ENCODE peak calls at places on chromosomes 6 and 20, in four cellular contexts. One of them, this sample, is unnamed.

GRCh38 chr6:30847971-30848441 is 36.3 kb upstream of the DDR1 start:
- DNase-seq in H9: peak; percentile 74
- DNase-seq in H1: no peak
- DNase-seq in IMR-90: no peak
- DNase-seq in this sample: peak; percentile 60

GRCh38 chr6:42429042-42429574 is 22.6 kb downstream of the TRERF1 start:
- DNase-seq in H9: no peak
- DNase-seq in H1: peak; percentile 36
- DNase-seq in IMR-90: no peak
- DNase-seq in this sample: no peak

GRCh38 chr6:37569999-37570776 is 70.5 kb upstream of the CCDC167 start:
- DNase-seq in IMR-90: no peak
- DNase-seq in H9: no peak
- DNase-seq in H1: no peak
- DNase-seq in this sample: no peak

GRCh38 chr6:119350202-119351004 is 842 bp upstream of the MAN1A1 start:
- DNase-seq in H9: no peak
- DNase-seq in IMR-90: peak; percentile 67
- DNase-seq in H1: no peak
- DNase-seq in this sample: peak; percentile 40

GRCh38 chr6:150025201-150025917 is at the start of gene RAET1L:
- DNase-seq in H1: no peak
- DNase-seq in H9: no peak
- DNase-seq in IMR-90: peak; percentile 45
- DNase-seq in this sample: no peak

GRCh38 chr20:63939061-63939935 is 16.9 kb downstream of the UCKL1 start:
- DNase-seq in H1: no peak
- DNase-seq in H9: peak; percentile 56
- DNase-seq in IMR-90: no peak
- DNase-seq in this sample: no peak

GRCh38 chr6:89452269-89452668 is 19.3 kb downstream of the ANKRD6 start:
- DNase-seq in IMR-90: no peak
- DNase-seq in H1: no peak
- DNase-seq in H9: no peak
- DNase-seq in this sample: no peak

GRCh38 chr20:33789109-33789857 is 21.9 kb upstream of the CHMP4B start:
- DNase-seq in H1: no peak
- DNase-seq in IMR-90: peak; percentile 96
- DNase-seq in H9: no peak
- DNase-seq in this sample: peak; percentile 34

GRCh38 chr20:23257848-23258746 is 92.5 kb upstream of the NXT1 start:
- DNase-seq in IMR-90: peak; percentile 88
- DNase-seq in H9: no peak
- DNase-seq in H1: peak; percentile 28
- DNase-seq in this sample: peak; percentile 54

GRCh38 chr6:167092672-167093339 is 30.1 kb upstream of the CCR6 start:
- DNase-seq in H1: no peak
- DNase-seq in H9: no peak
- DNase-seq in IMR-90: no peak
- DNase-seq in this sample: no peak

GRCh38 chr20:5402903-5403531 is 86.3 kb upstream of the PROKR2 start:
- DNase-seq in H1: peak; percentile 74
- DNase-seq in IMR-90: peak; percentile 11
- DNase-seq in H9: peak; percentile 60
- DNase-seq in this sample: peak; percentile 54

GRCh38 chr6:3919130-3919628 is 70.0 kb downstream of the FAM50B start:
- DNase-seq in H9: no peak
- DNase-seq in IMR-90: peak; percentile 17
- DNase-seq in H1: no peak
- DNase-seq in this sample: peak; percentile 86

GRCh38 chr20:419556-420168 is 11.6 kb downstream of the RBCK1 start:
- DNase-seq in IMR-90: no peak
- DNase-seq in H9: no peak
- DNase-seq in H1: no peak
- DNase-seq in this sample: no peak

GRCh38 chr6:53654745-53655240 is 10.8 kb downstream of the KLHL31 start:
- DNase-seq in H9: no peak
- DNase-seq in IMR-90: no peak
- DNase-seq in H1: no peak
- DNase-seq in this sample: no peak

GRCh38 chr6:14981960-14982359 is 263.9 kb upstream of the JARID2 start:
- DNase-seq in H9: no peak
- DNase-seq in IMR-90: no peak
- DNase-seq in H1: no peak
- DNase-seq in this sample: no peak

GRCh38 chr20:49713779-49714712 is at the start of gene B4GALT5:
- DNase-seq in IMR-90: peak; percentile 72
- DNase-seq in H1: peak; percentile 88
- DNase-seq in H9: peak; percentile 93
- DNase-seq in this sample: peak; percentile 94

GRCh38 chr20:24046905-24047304 is 58.3 kb upstream of the GGTLC1 start:
- DNase-seq in H9: no peak
- DNase-seq in H1: no peak
- DNase-seq in IMR-90: no peak
- DNase-seq in this sample: no peak

GRCh38 chr6:104325341-104326172 is 534.2 kb downstream of the HACE1 start:
- DNase-seq in IMR-90: no peak
- DNase-seq in H9: no peak
- DNase-seq in H1: no peak
- DNase-seq in this sample: peak; percentile 34

GRCh38 chr6:104321301-104321700 is 538.4 kb downstream of the HACE1 start:
- DNase-seq in IMR-90: no peak
- DNase-seq in H9: no peak
- DNase-seq in H1: no peak
- DNase-seq in this sample: no peak

GRCh38 chr6:104324305-104324704 is 535.4 kb downstream of the HACE1 start:
- DNase-seq in IMR-90: no peak
- DNase-seq in H1: no peak
- DNase-seq in H9: no peak
- DNase-seq in this sample: no peak

GRCh38 chr6:104322849-104323248 is 536.9 kb downstream of the HACE1 start:
- DNase-seq in H9: no peak
- DNase-seq in IMR-90: no peak
- DNase-seq in H1: no peak
- DNase-seq in this sample: no peak

DNA sequence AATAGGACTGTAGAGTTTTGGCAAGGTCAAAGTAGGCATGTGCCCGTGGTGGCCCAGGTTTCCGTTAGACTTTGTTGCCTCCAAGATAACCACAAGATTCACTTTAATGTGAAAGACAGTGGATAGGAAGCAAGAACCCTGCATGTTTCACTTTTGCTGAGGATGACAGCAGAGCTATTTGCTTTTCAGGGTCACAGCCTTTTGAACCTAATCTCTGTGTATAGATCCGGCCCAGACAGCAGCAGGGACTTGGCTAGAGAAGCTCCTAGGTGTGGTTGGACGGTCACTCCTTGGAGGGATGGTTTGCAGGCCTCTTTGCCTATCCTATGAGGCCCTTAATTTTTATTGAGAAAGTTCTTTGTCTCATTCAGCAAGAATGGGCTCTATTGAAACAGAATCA is 538.8 kb downstream of the HACE1 start:
- DNase-seq in IMR-90: no peak
- DNase-seq in H1: no peak
- DNase-seq in H9: no peak
- DNase-seq in this sample: no peak
- H3K56ac ChIP-seq in IMR-90: no peak overlapping the region
- H3K56ac ChIP-seq in H1: no peak overlapping the region
- H3K56ac ChIP-seq in H9: no peak overlapping the region
- H3K56ac ChIP-seq in this sample: no peak overlapping the region

GRCh38 chr6:168671863-168672546 is 231.0 kb downstream of the SMOC2 start:
- DNase-seq in H9: no peak
- DNase-seq in H1: no peak
- DNase-seq in IMR-90: no peak
- DNase-seq in this sample: no peak
- H2BK120ac ChIP-seq in H9: no peak overlapping the region
- H2BK120ac ChIP-seq in H1: no peak overlapping the region
- H2BK120ac ChIP-seq in IMR-90: no peak overlapping the region
- H2BK120ac ChIP-seq in this sample: no peak overlapping the region

DNA sequence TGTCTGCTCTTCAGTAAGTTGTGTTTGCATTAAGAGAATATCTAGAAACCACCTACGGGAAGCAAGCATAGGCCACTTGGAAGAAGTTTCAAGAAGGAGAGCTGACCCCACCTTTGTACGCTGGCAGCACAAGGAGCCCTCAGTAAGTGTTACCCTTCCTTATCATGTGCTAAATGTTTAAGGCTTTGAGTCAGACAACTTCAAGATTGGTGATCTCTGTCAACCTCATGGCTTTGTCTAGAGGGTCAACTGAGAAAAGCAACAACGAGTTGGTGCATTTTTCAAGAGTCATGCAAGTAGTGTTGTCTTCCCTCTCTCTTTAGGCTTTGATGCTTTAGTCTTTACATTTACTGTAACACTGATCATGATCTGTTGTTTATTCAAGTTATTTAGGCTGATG is 53.2 kb upstream of the SPTLC3 start:
- DNase-seq in H1: no peak
- DNase-seq in H9: no peak
- DNase-seq in IMR-90: no peak
- DNase-seq in this sample: peak; percentile 92
- H3K4me2 ChIP-seq in H1: no peak overlapping the region
- H3K4me2 ChIP-seq in H9: no peak overlapping the region
- H3K4me2 ChIP-seq in IMR-90: no peak overlapping the region
- H3K4me2 ChIP-seq in this sample: no peak overlapping the region

GRCh38 chr6:63742060-63742459 is 106.5 kb downstream of the PHF3 start:
- DNase-seq in IMR-90: no peak
- DNase-seq in H9: no peak
- DNase-seq in H1: no peak
- DNase-seq in this sample: no peak

GRCh38 chr6:63740709-63741108 is 105.1 kb downstream of the PHF3 start:
- DNase-seq in IMR-90: peak; percentile 78
- DNase-seq in H9: no peak
- DNase-seq in H1: no peak
- DNase-seq in this sample: no peak

GRCh38 chr6:63734923-63735322 is 99.3 kb downstream of the PHF3 start:
- DNase-seq in IMR-90: no peak
- DNase-seq in H9: no peak
- DNase-seq in H1: no peak
- DNase-seq in this sample: no peak

GRCh38 chr6:63743691-63744090 is 108.1 kb downstream of the PHF3 start:
- DNase-seq in IMR-90: no peak
- DNase-seq in H1: no peak
- DNase-seq in H9: no peak
- DNase-seq in this sample: no peak

GRCh38 chr6:63739094-63739687 is 103.6 kb downstream of the PHF3 start:
- DNase-seq in H1: no peak
- DNase-seq in IMR-90: no peak
- DNase-seq in H9: no peak
- DNase-seq in this sample: no peak
- H3K56ac ChIP-seq in H1: no peak overlapping the region
- H3K56ac ChIP-seq in IMR-90: no peak overlapping the region
- H3K56ac ChIP-seq in H9: no peak overlapping the region
- H3K56ac ChIP-seq in this sample: no peak overlapping the region

GRCh38 chr6:51024126-51024525 is 205.5 kb downstream of the TFAP2B start:
- DNase-seq in H1: no peak
- DNase-seq in IMR-90: no peak
- DNase-seq in H9: no peak
- DNase-seq in this sample: no peak
- H2BK120ac ChIP-seq in H1: no peak overlapping the region
- H2BK120ac ChIP-seq in IMR-90: no peak overlapping the region
- H2BK120ac ChIP-seq in H9: no peak overlapping the region
- H2BK120ac ChIP-seq in this sample: no peak overlapping the region

GRCh38 chr6:28161410-28162079 is 19.9 kb downstream of the ZKSCAN8 start:
- DNase-seq in H1: peak; percentile 97
- DNase-seq in IMR-90: peak; percentile 68
- DNase-seq in H9: peak; percentile 93
- DNase-seq in this sample: peak; percentile 91
- H3K4me2 ChIP-seq in H1: peak overlapping the region; percentile 86
- H3K4me2 ChIP-seq in IMR-90: peak overlapping the region; percentile 86
- H3K4me2 ChIP-seq in H9: peak overlapping the region; percentile 72
- H3K4me2 ChIP-seq in this sample: peak overlapping the region; percentile 93

GRCh38 chr6:45614488-45615285 is 237.0 kb upstream of the SUPT3H start:
- DNase-seq in H1: peak; percentile 2
- DNase-seq in H9: no peak
- DNase-seq in IMR-90: peak; percentile 38
- DNase-seq in this sample: no peak

GRCh38 chr6:45616209-45616608 is 238.5 kb upstream of the SUPT3H start:
- DNase-seq in H9: no peak
- DNase-seq in IMR-90: no peak
- DNase-seq in H1: no peak
- DNase-seq in this sample: no peak

GRCh38 chr6:45610832-45611231 is 233.1 kb upstream of the SUPT3H start:
- DNase-seq in H1: no peak
- DNase-seq in IMR-90: no peak
- DNase-seq in H9: no peak
- DNase-seq in this sample: no peak

GRCh38 chr6:45611502-45611901 is 233.8 kb upstream of the SUPT3H start:
- DNase-seq in IMR-90: no peak
- DNase-seq in H1: no peak
- DNase-seq in H9: no peak
- DNase-seq in this sample: no peak

DNA sequence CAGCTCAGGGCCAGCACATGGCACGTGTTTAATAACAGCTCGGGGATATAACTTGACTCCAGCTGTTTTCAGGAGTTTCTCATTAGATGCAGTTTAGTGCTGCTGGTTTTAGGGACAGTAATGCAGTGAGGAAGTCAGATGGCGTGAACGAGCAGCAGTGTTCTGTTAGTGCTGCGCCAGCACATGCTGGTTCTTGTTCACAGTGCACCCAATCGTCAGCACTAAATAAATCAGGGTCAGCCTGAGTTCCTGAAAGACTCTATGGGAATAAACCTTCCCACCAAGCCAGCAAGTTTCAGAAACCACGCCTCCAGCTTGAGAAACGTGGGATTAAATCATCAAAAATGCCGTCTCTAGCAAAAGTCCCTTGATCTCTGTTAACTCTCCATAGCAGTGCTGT is 235.9 kb upstream of the SUPT3H start:
- DNase-seq in H9: no peak
- DNase-seq in H1: peak; percentile 19
- DNase-seq in IMR-90: peak; percentile 80
- DNase-seq in this sample: no peak
- H3K56ac ChIP-seq in H9: no peak overlapping the region
- H3K56ac ChIP-seq in H1: no peak overlapping the region
- H3K56ac ChIP-seq in IMR-90: no peak overlapping the region
- H3K56ac ChIP-seq in this sample: no peak overlapping the region

DNA sequence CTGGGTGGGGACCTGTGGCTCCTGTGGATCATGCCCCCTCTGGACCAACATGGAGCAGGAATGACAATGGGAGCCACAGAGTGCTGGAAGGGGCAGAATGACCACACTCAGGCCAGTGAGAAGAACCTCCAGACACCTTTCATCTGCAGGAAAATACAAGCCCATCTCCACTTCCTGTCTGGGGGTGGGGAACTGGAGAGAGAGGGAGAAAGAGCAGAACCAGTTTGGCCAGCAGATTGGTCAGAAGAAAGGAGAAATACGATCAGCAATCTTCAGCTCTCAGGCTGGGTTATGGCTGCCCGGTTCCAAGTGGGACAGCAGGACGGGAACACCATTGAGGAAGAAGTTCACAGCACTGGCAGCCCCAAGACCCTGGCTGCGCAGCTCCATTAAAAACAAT is 37.0 kb downstream of the BMP7 start:
- DNase-seq in IMR-90: no peak
- DNase-seq in H1: no peak
- DNase-seq in H9: no peak
- DNase-seq in this sample: peak; percentile 28
- H2BK120ac ChIP-seq in IMR-90: no peak overlapping the region
- H2BK120ac ChIP-seq in H1: no peak overlapping the region
- H2BK120ac ChIP-seq in H9: no peak overlapping the region
- H2BK120ac ChIP-seq in this sample: no peak overlapping the region

This sample was measured in mesendoderm.